ENCODE peak calls at places on chromosomes 13 and 19, in five cellular contexts. F is heart right ventricle, O is HCT116, Y is adipocyte, I is thoracic aorta. Z is an unnamed sample.

GRCh38 chr19:17448190-17448967 is at the start of gene TMEM221:
- DNase-seq in O (no peak), F (peak; percentile 61), I (no peak), Y (peak; percentile 78), Z (no peak)

GRCh38 chr19:11659612-11660011 is 62.3 kb downstream of the ZNF627 start:
- DNase-seq in I (no peak), Y (peak; percentile 44), O (no peak), F (no peak), Z (no peak)

GRCh38 chr13:43374621-43375020 is 351.2 kb downstream of the DNAJC15 start:
- DNase-seq in F (no peak), Y (peak; percentile 39), O (no peak), I (no peak), Z (no peak)

GRCh38 chr19:45041125-45041524 is 2.3 kb downstream of the CLASRP start:
- DNase-seq in I (no peak), F (no peak), O (no peak), Y (no peak), Z (no peak)

GRCh38 chr19:4345656-4346383 is 2.5 kb downstream of the MPND start:
- DNase-seq in O (no peak), Y (no peak), F (no peak), I (no peak), Z (no peak)

GRCh38 chr13:98517576-98518310 is 59.2 kb downstream of the STK24 start:
- DNase-seq in I (no peak), F (no peak), Y (no peak), O (no peak), Z (no peak)

GRCh38 chr19:21856751-21857150 is 20.8 kb upstream of the ZNF43 start:
- DNase-seq in I (no peak), Y (no peak), F (no peak), O (no peak), Z (no peak)

GRCh38 chr13:76164290-76164689 is 528.2 kb downstream of the LMO7 start:
- DNase-seq in F (no peak), Y (no peak), I (no peak), O (no peak), Z (no peak)

GRCh38 chr13:89372193-89372592 is 1701.0 kb downstream of the SLITRK5 start:
- DNase-seq in O (no peak), I (no peak), F (no peak), Y (no peak), Z (no peak)

GRCh38 chr13:83798731-83799130 is 83.5 kb downstream of the SLITRK1 start:
- DNase-seq in I (no peak), Y (peak; percentile 69), F (no peak), O (no peak), Z (no peak)

GRCh38 chr19:10109528-10109927 is 2.0 kb upstream of the P2RY11 start:
- DNase-seq in Y (no peak), O (no peak), I (no peak), F (no peak), Z (no peak)
- H3K36me3 ChIP-seq in Y (peaks cover 44% of the 10 kb centered on the region), O (peaks cover 42% of the 10 kb centered on the region), I (peaks cover 41% of the 10 kb centered on the region), F (peaks cover 56% of the 10 kb centered on the region), Z (peaks cover 4% of the 10 kb centered on the region)

GRCh38 chr19:40763963-40764362 is 11.4 kb upstream of the MIA start:
- DNase-seq in O (no peak), Y (no peak), I (no peak), F (no peak), Z (no peak)
- H3K36me3 ChIP-seq in O (peaks cover 67% of the 10 kb centered on the region), Y (peaks cover 75% of the 10 kb centered on the region), I (peaks cover 71% of the 10 kb centered on the region), F (peaks cover 82% of the 10 kb centered on the region), Z (peaks cover 5% of the 10 kb centered on the region)

DNA sequence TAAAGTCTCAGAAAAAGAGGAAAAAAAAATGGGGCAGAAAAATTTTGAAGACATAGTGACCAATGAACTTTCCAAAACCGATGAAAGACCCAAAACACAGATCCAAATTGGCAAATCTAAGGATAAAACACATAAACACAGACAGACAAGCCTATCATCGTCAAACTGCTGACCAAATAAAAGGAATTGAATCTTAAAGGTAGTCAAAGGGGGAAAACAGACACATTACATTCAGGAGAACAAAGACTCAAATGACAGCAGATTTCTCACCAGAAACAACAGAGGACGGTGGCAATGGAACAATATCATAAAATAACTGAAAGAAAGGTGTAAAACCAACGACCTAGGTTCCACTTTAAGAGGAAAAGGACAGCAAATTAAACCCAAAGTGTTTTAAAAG is 10.2 kb downstream of the RBM26 start:
- DNase-seq in O (no peak), F (no peak), Y (no peak), I (no peak), Z (no peak)
- H3K36me3 ChIP-seq in O (peaks cover 33% of the 10 kb centered on the region), F (peaks cover 34% of the 10 kb centered on the region), Y (peaks cover 53% of the 10 kb centered on the region), I (peaks cover 8% of the 10 kb centered on the region), Z (no peaks in the 10 kb centered on the region)

DNA sequence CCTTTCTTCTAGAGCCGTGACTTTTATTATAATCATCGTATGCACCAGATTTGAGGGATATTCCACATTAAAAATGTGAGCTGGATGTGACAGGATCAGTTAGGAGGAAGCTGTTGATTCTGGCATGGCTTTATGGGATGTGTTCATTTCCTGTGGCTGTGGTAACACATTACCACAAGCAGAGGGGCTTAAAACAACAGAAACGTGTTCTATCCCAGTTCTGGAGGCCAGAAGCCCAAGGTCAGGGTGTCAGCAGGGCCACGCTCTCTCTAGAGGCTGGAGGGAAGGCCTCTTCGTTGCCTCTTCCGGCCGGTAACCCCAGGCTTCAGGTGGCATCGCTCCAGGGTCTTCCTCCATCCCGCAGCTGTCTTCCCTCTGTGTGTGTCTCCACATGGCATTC is 14.5 kb downstream of the MED25 start:
- DNase-seq in O (no peak), Y (no peak), F (no peak), I (no peak), Z (no peak)
- H3K36me3 ChIP-seq in O (peaks cover 34% of the 10 kb centered on the region), Y (peaks cover 58% of the 10 kb centered on the region), F (peaks cover 100% of the 10 kb centered on the region), I (peaks cover 71% of the 10 kb centered on the region), Z (peaks cover 1% of the 10 kb centered on the region)

Z was measured in kidney epithelial cell.